ENCODE peak calls at places on chromosomes 4 and X, in four cellular contexts. E, H, K and I are unnamed samples.

GRCh38 chrX:19875051-19875432 is 12.4 kb downstream of the SH3KBP1 start:
- DNase-seq in H (no peak), K (no peak), E (no peak), I (no peak)

GRCh38 chr4:100208964-100209363 is 18.7 kb upstream of the DDIT4L start:
- DNase-seq in E (no peak), H (no peak), K (no peak), I (no peak)

GRCh38 chr4:138907174-138907573 is 108.4 kb upstream of the NOCT start:
- DNase-seq in E (no peak), H (no peak), K (no peak), I (no peak)

GRCh38 chr4:106046083-106046482 is 150.8 kb downstream of the NPNT start:
- DNase-seq in K (no peak), H (no peak), E (no peak), I (no peak)

GRCh38 chr4:141469392-141469791 is 167.0 kb upstream of the IL15 start:
- DNase-seq in H (no peak), E (no peak), K (no peak), I (no peak)

GRCh38 chr4:158538176-158538575 is 16.5 kb downstream of the RXFP1 start:
- DNase-seq in H (no peak), E (no peak), K (no peak), I (no peak)

GRCh38 chr4:186719925-186720694 is 3.5 kb downstream of the FAT1 start:
- DNase-seq in K (no peak), H (no peak), E (peak), I (no peak)

GRCh38 chr4:76209876-76210275 is 3.7 kb downstream of the SCARB2 start:
- DNase-seq in E (no peak), H (no peak), K (no peak), I (no peak)

GRCh38 chrX:13747836-13748235 is 13.3 kb downstream of the OFD1 start:
- DNase-seq in H (no peak), E (peak), K (no peak), I (no peak)

GRCh38 chr4:179097741-179098140 is 1655.5 kb upstream of the AGA start:
- DNase-seq in H (no peak), K (no peak), E (no peak), I (peak)

GRCh38 chrX:112704226-112704625 is 24.5 kb upstream of the LHFPL1 start:
- DNase-seq in K (no peak), H (no peak), E (no peak), I (no peak)

GRCh38 chr4:121380448-121381147 is at the start of gene QRFPR:
- DNase-seq in E (peak), K (no peak), H (peak), I (peak)